ENCODE peak calls at places on chromosome 17, in seven cellular contexts. O is prostate gland, Y is vagina, N is HCT116, F is transverse colon, E is GM23338, A is stomach. Q is an unnamed sample.

GRCh38 chr17:81665205-81666091 is 957 bp downstream of the OXLD1 start:
- DNase-seq in N (no peak), O (no peak), Y (no peak), E (peak), F (peak), A (no peak), Q (no peak)

GRCh38 chr17:35094902-35095301 is 24.8 kb downstream of the RAD51D start:
- DNase-seq in O (no peak), F (no peak), Y (no peak), A (no peak), E (no peak), N (peak), Q (no peak)

GRCh38 chr17:74452841-74453661 is 13.4 kb upstream of the CD300A start:
- DNase-seq in E (no peak), O (no peak), N (no peak), Y (no peak), F (no peak), A (no peak), Q (no peak)

GRCh38 chr17:38916771-38917170 is 8.6 kb upstream of the LASP1NB start:
- DNase-seq in O (no peak), E (no peak), N (no peak), A (peak), F (no peak), Y (no peak), Q (peak)

GRCh38 chr17:72754513-72754912 is 338.0 kb downstream of the SLC39A11 start:
- DNase-seq in O (no peak), N (no peak), F (no peak), A (no peak), E (no peak), Y (no peak), Q (no peak)

GRCh38 chr17:6075050-6075449 is 4.9 kb downstream of the WSCD1 start:
- DNase-seq in O (no peak), F (no peak), Y (no peak), N (no peak), E (no peak), A (no peak), Q (no peak)

GRCh38 chr17:29359777-29360176 is 30.4 kb upstream of the TAOK1 start:
- DNase-seq in F (no peak), N (no peak), Y (no peak), A (no peak), E (no peak), O (no peak), Q (no peak)

GRCh38 chr17:58052951-58053715 is 30.1 kb upstream of the DYNLL2 start:
- DNase-seq in Y (no peak), N (no peak), F (no peak), A (no peak), O (no peak), E (no peak), Q (no peak)

GRCh38 chr17:30379303-30380105 is 777 bp downstream of the CPD start:
- DNase-seq in N (no peak), O (peak), E (peak), A (peak), F (peak), Y (no peak), Q (no peak)

GRCh38 chr17:5587431-5588032 is 3.2 kb upstream of the NLRP1 start:
- DNase-seq in O (peak), N (peak), E (peak), Y (no peak), A (no peak), F (peak), Q (peak)

GRCh38 chr17:64615025-64615677 is 47.0 kb downstream of the SMURF2 start:
- DNase-seq in N (no peak), Y (no peak), E (peak), A (no peak), O (no peak), F (no peak), Q (no peak)

GRCh38 chr17:1627987-1628855 is at the start of gene SLC43A2:
- DNase-seq in F (peak), A (peak), O (peak), Y (no peak), N (peak), E (peak), Q (no peak)

GRCh38 chr17:6468051-6468790 is 24.0 kb downstream of the PIMREG start:
- DNase-seq in F (no peak), E (no peak), A (no peak), O (no peak), Y (no peak), N (no peak), Q (no peak)

GRCh38 chr17:35742896-35743477 is 10.1 kb downstream of the GAS2L2 start:
- DNase-seq in A (no peak), F (no peak), N (no peak), O (no peak), E (no peak), Y (no peak), Q (no peak)

GRCh38 chr17:62968445-62968923 is 2.4 kb downstream of the TANC2 start:
- DNase-seq in N (peak), F (peak), A (peak), E (peak), O (peak), Y (no peak), Q (no peak)

GRCh38 chr17:2158011-2158410 is 103.1 kb downstream of the HIC1 start:
- DNase-seq in Y (no peak), O (no peak), F (no peak), N (no peak), A (no peak), E (no peak), Q (no peak)

GRCh38 chr17:4326608-4327007 is 39.9 kb downstream of the UBE2G1 start:
- DNase-seq in E (no peak), A (no peak), N (no peak), Y (no peak), O (no peak), F (no peak), Q (no peak)

GRCh38 chr17:46819906-46820351 is 1.4 kb upstream of the WNT3 start:
- DNase-seq in E (peak), Y (no peak), O (no peak), A (no peak), F (no peak), N (no peak), Q (no peak)

GRCh38 chr17:74330446-74330845 is 4.4 kb downstream of the KIF19 start:
- DNase-seq in E (no peak), O (no peak), A (no peak), N (no peak), F (no peak), Y (no peak), Q (no peak)

GRCh38 chr17:81108220-81108619 is 57.1 kb upstream of the PVALEF start:
- DNase-seq in A (no peak), O (no peak), F (no peak), Y (no peak), N (no peak), E (no peak), Q (no peak)

GRCh38 chr17:17060930-17061329 is 18.7 kb downstream of the MPRIP start:
- DNase-seq in F (no peak), Y (no peak), N (no peak), A (no peak), E (no peak), O (no peak), Q (no peak)

GRCh38 chr17:68599873-68600122 is 1.4 kb downstream of the FAM20A start:
- DNase-seq in O (no peak), F (no peak), N (no peak), A (no peak), Y (no peak), E (no peak), Q (peak)

GRCh38 chr17:40590742-40591141 is 25.5 kb upstream of the CCR7 start:
- DNase-seq in N (no peak), E (no peak), Y (no peak), F (no peak), A (no peak), O (no peak), Q (no peak)

GRCh38 chr17:67994827-67995567 is 1.3 kb downstream of the C17orf58 start:
- DNase-seq in A (peak), Y (no peak), N (no peak), O (peak), E (no peak), F (no peak), Q (no peak)

GRCh38 chr17:83064732-83065659 is 14.4 kb upstream of the METRNL start:
- DNase-seq in N (no peak), Y (peak), O (peak), F (peak), E (no peak), A (peak), Q (no peak)

DNA sequence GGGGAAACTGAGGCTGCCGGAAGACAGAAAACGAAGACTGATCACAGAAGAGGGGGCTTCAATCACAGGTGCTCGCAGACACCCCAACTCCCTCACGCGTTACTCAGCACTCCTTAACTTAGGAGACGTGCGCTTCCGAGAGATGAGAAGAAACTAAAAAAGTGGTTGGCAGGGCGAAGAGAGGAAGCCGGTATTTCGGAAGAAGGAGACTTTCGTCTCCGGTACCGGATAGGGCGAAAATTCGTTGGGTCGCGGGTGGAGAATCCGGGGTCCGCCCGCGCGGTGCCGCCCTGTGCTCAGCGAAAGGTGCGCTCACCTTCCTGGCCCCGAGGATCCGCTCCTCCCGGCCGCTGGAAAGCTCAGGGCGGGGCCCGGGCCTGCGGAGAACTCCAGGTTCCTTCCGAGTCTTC is 917 bp upstream of the TBX2 start:
- DNase-seq in O (no peak), N (no peak), E (no peak), F (no peak), Y (no peak), A (no peak), Q (no peak)
- TF ChIP-seq POLR2AphosphoS5 in O (no peak), N (no peak), E (no peak), F (no peak), Y (no peak), A (no peak), Q (no peak)

DNA sequence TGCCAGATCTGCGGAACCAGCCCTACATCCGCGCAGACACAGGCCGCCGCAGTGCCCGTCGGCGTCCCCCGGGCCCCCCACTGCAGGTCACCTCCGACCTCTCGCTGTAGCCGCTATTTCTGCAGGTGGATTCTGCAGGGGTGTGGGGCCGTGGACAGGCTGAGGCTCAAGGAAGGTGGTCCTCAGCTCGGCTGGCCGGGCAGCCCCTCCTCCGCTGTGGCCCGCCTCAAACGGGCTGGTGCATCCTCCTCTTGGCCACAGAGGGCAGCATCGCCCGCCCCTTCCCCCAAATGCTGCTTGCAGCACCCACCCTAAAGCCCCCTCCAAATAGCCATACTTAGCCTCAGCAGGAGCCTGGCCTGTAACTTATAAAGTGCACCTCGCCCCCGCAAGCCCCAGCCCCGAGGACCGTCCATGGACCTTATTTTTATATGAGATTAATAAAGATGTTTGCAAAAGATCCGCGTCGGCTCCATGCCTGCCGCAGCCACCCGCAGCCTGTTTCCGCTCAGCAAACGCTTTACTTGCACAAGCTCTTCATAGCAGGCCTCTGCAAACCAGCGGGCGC is 14.9 kb downstream of the SPATA32 start:
- DNase-seq in Y (no peak), F (no peak), E (peak), O (no peak), N (no peak), A (no peak), Q (no peak)
- H3K27ac ChIP-seq in Y (peak), F (peak), E (peak), O (peak), N (peak), A (peak), Q (peak)

DNA sequence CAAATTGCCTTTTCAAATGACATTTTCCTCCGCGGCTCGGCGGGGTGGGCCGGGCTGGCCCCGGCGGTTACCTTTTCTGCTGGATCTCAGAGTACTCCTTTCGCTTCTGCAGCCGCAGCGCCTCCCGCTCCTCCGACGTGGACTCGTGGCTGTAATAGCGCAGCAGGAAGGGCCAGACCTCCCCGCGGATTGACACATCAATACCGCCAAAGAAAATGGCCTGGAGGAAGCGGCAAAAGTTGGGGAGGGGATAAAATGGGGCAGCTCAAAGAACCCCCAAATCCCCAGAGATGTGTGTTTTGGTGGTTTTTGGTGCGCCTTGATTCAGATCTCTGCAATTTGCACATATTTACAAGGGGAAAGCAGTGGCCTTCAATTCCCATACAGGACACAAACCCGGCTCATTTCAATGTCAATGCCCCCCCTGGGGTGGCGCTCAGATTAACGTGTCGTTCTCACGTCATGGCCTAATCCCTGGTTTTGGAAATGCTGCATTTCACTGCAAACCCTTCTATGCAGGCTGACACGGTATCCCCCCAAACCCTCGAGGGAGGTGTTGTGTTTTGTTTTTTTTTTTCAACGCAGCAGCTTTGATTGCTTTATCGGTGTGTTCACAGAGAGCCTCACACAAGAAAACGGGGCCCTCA is 85.9 kb downstream of the TBC1D16 start:
- DNase-seq in O (no peak), F (no peak), A (no peak), Y (no peak), N (no peak), E (peak), Q (no peak)
- TF ChIP-seq POLR2AphosphoS5 in O (no peak), F (no peak), A (no peak), Y (no peak), N (no peak), E (peak), Q (no peak)

GRCh38 chr17:27532269-27533067 is 76.2 kb downstream of the KSR1 start:
- DNase-seq in E (peak), F (peak), Y (no peak), N (no peak), O (no peak), A (peak), Q (no peak)

GRCh38 chr17:27533068-27533397 is 76.8 kb downstream of the KSR1 start:
- DNase-seq in A (no peak), E (no peak), O (no peak), N (no peak), Y (no peak), F (no peak), Q (no peak)

GRCh38 chr17:27531469-27531948 is 75.3 kb downstream of the KSR1 start:
- DNase-seq in A (no peak), F (no peak), N (no peak), Y (no peak), E (no peak), O (no peak), Q (no peak)

GRCh38 chr17:27529230-27529796 is 73.1 kb downstream of the KSR1 start:
- DNase-seq in E (no peak), O (no peak), F (no peak), A (no peak), N (no peak), Y (no peak), Q (no peak)

GRCh38 chr17:27530791-27531391 is 74.6 kb downstream of the KSR1 start:
- DNase-seq in E (no peak), Y (no peak), F (no peak), N (no peak), O (no peak), A (no peak), Q (no peak)
- H3K27ac ChIP-seq in E (no peak), Y (peak), F (peak), N (no peak), O (no peak), A (no peak), Q (peak)

DNA sequence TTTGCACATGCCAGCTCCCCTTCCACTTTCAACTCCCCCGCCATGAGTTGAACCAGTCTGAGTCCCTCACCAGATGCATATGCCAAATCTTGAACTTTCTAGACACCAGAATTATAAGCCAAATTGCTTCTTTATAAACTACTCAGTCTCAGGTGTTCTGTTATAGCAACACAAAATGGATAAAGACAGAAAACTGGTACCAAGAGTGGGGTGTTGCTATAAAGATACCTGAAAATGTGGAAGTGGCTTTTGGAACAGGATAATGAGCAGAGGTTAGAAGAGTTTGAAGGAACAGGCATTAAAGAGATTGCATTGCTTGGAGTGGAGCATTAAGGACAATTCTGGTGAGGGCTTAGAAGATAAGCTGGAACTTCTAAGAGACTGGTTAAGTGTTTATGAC is 17.2 kb upstream of the CACNG5 start:
- DNase-seq in O (no peak), N (no peak), E (no peak), A (no peak), F (no peak), Y (no peak), Q (no peak)
- TF ChIP-seq POLR2AphosphoS5 in O (no peak), N (no peak), E (no peak), A (no peak), F (no peak), Y (no peak), Q (no peak)

GRCh38 chr17:50205931-50206505 is 4.6 kb upstream of the COL1A1 start:
- DNase-seq in F (no peak), E (no peak), N (no peak), O (no peak), Y (no peak), A (no peak), Q (no peak)
- H3K27ac ChIP-seq in F (peak), E (no peak), N (no peak), O (peak), Y (peak), A (peak), Q (peak)

GRCh38 chr17:76642032-76642561 is 1.5 kb downstream of the ST6GALNAC1 start:
- DNase-seq in E (no peak), O (no peak), N (no peak), F (no peak), A (no peak), Y (no peak), Q (no peak)
- TF ChIP-seq POLR2AphosphoS5 in E (no peak), O (no peak), N (no peak), F (no peak), A (no peak), Y (no peak), Q (no peak)